ENCODE peak calls at places on chromosomes 16 and 17, in five cellular contexts. One of them, this sample, is unnamed.

GRCh38 chr16:15640966-15641365 is 2.0 kb downstream of the MARF1 start:
- DNase-seq in IMR-90: no peak
- DNase-seq in brain microvascular endothelial cell: no peak
- DNase-seq in HT-29: no peak
- DNase-seq in neural progenitor cell: no peak
- DNase-seq in this sample: no peak

GRCh38 chr17:20203021-20203420 is 193.9 kb downstream of the SPECC1 start:
- DNase-seq in brain microvascular endothelial cell: no peak
- DNase-seq in neural progenitor cell: no peak
- DNase-seq in HT-29: no peak
- DNase-seq in IMR-90: peak; percentile 26
- DNase-seq in this sample: no peak

GRCh38 chr16:49835116-49835880 is 20.6 kb downstream of the ZNF423 start:
- DNase-seq in IMR-90: no peak
- DNase-seq in brain microvascular endothelial cell: no peak
- DNase-seq in HT-29: no peak
- DNase-seq in neural progenitor cell: no peak
- DNase-seq in this sample: no peak

GRCh38 chr16:30414159-30414558 is 6.8 kb downstream of the ZNF771 start:
- DNase-seq in HT-29: no peak
- DNase-seq in IMR-90: no peak
- DNase-seq in neural progenitor cell: no peak
- DNase-seq in brain microvascular endothelial cell: no peak
- DNase-seq in this sample: no peak

GRCh38 chr17:45296003-45296832 is 20.6 kb downstream of the MAP3K14 start:
- DNase-seq in IMR-90: peak; percentile 62
- DNase-seq in brain microvascular endothelial cell: no peak
- DNase-seq in neural progenitor cell: no peak
- DNase-seq in HT-29: no peak
- DNase-seq in this sample: no peak

GRCh38 chr17:9987779-9988585 is 82.9 kb upstream of the RCVRN start:
- DNase-seq in HT-29: peak; percentile 16
- DNase-seq in neural progenitor cell: peak; percentile 59
- DNase-seq in IMR-90: peak; percentile 21
- DNase-seq in brain microvascular endothelial cell: no peak
- DNase-seq in this sample: peak; percentile 40

GRCh38 chr17:17363638-17364337 is 60.6 kb downstream of the NT5M start:
- DNase-seq in IMR-90: no peak
- DNase-seq in neural progenitor cell: peak; percentile 1
- DNase-seq in brain microvascular endothelial cell: no peak
- DNase-seq in HT-29: no peak
- DNase-seq in this sample: no peak

GRCh38 chr17:75587718-75588545 is at the start of gene MYO15B:
- DNase-seq in HT-29: no peak
- DNase-seq in neural progenitor cell: peak; percentile 83
- DNase-seq in IMR-90: no peak
- DNase-seq in brain microvascular endothelial cell: no peak
- DNase-seq in this sample: peak; percentile 27

GRCh38 chr17:3626831-3627565 is 9.1 kb downstream of the SHPK start:
- DNase-seq in neural progenitor cell: no peak
- DNase-seq in IMR-90: no peak
- DNase-seq in brain microvascular endothelial cell: no peak
- DNase-seq in HT-29: no peak
- DNase-seq in this sample: no peak